ENCODE peak calls at places on chromosomes 16 and 17, in six cellular contexts. V is T-helper 2 cell; C is NCI-H2029; B is stimulated activated CD4-positive, alpha-beta T cell treated with anti-CD3 and anti-CD28 coated beads, Interleukin-15, amount 100 ng/mL, for 24 hours; X is K562; W is LoVo. E is an unnamed sample.

GRCh38 chr16:29198231-29198630 is 208.3 kb downstream of the NPIPB11 start:
- DNase-seq in V (no peak), C (no peak), B (no peak), X (no peak), W (no peak), E (no peak)

GRCh38 chr17:48262982-48263586 is 155.5 kb downstream of the SNX11 start:
- DNase-seq in V (no peak), C (peak), B (no peak), X (peak), W (no peak), E (peak)

GRCh38 chr17:28572294-28573099 is 1.2 kb upstream of the PIGS start:
- DNase-seq in V (no peak), C (no peak), B (no peak), X (no peak), W (no peak), E (no peak)

GRCh38 chr17:77394540-77395295 is 253.9 kb downstream of the SEC14L1 start:
- DNase-seq in V (no peak), C (peak), B (no peak), X (no peak), W (no peak), E (no peak)

GRCh38 chr16:13911871-13912270 is 8.1 kb upstream of the ERCC4 start:
- DNase-seq in V (no peak), C (no peak), B (no peak), X (no peak), W (no peak), E (no peak)

GRCh38 chr17:78313735-78314648 is 45.9 kb downstream of the SOCS3 start:
- DNase-seq in V (peak), C (peak), B (peak), X (peak), W (peak), E (peak)

GRCh38 chr16:5639531-5639930 is 541.9 kb upstream of the EEF2KMT start:
- DNase-seq in V (no peak), C (no peak), B (no peak), X (no peak), W (no peak), E (no peak)

GRCh38 chr17:35368086-35368824 is 5.2 kb downstream of the SLFN11 start:
- DNase-seq in V (no peak), C (no peak), B (no peak), X (no peak), W (no peak), E (no peak)

GRCh38 chr16:86355951-86356350 is 154.4 kb upstream of the FOXF1 start:
- DNase-seq in V (no peak), C (no peak), B (no peak), X (no peak), W (no peak), E (no peak)

GRCh38 chr17:35871415-35871814 is 2.7 kb upstream of the HEATR9 start:
- DNase-seq in V (no peak), C (no peak), B (peak), X (no peak), W (no peak), E (no peak)

GRCh38 chr16:24993722-24994686 is 21.2 kb downstream of the ARHGAP17 start:
- DNase-seq in V (no peak), C (no peak), B (no peak), X (peak), W (peak), E (peak)

GRCh38 chr16:10897134-10897533 is 20.1 kb downstream of the CIITA start:
- DNase-seq in V (no peak), C (no peak), B (no peak), X (no peak), W (no peak), E (no peak)

GRCh38 chr17:42050360-42051012 is at the start of gene C17orf113:
- DNase-seq in V (peak), C (peak), B (peak), X (peak), W (peak), E (no peak)

GRCh38 chr17:8832711-8833352 is 33.7 kb upstream of the MFSD6L start:
- DNase-seq in V (no peak), C (no peak), B (peak), X (peak), W (no peak), E (no peak)

GRCh38 chr17:79997004-79997673 is 38.5 kb downstream of the TBC1D16 start:
- DNase-seq in V (peak), C (no peak), B (peak), X (no peak), W (no peak), E (no peak)

GRCh38 chr17:9056566-9056965 is 35.3 kb downstream of the NTN1 start:
- DNase-seq in V (no peak), C (no peak), B (no peak), X (no peak), W (no peak), E (no peak)

GRCh38 chr17:39823407-39824054 is 40.6 kb downstream of the IKZF3 start:
- DNase-seq in V (no peak), C (no peak), B (no peak), X (no peak), W (no peak), E (no peak)

GRCh38 chr17:62661337-62661736 is 33.9 kb downstream of the MRC2 start:
- DNase-seq in V (no peak), C (no peak), B (no peak), X (no peak), W (no peak), E (no peak)

GRCh38 chr16:28317040-28317880 is 24.9 kb downstream of the SBK1 start:
- DNase-seq in V (peak), C (no peak), B (peak), X (peak), W (peak), E (peak)